ENCODE peak calls at places on chromosomes 11 and 22, in seven cellular contexts. H, V, K, D, Z, B and S are unnamed samples.
A peak's percentile ranks its signal among the peaks of the same experiment; 100 is the strongest.

GRCh38 chr22:47625013-47625385 is 862.5 kb downstream of the TBC1D22A start:
- DNase-seq in H (no peak), V (no peak), K (no peak), D (no peak), Z (no peak), B (no peak), S (peak; percentile 36)

GRCh38 chr11:79025097-79025496 is 415.7 kb downstream of the TENM4 start:
- DNase-seq in H (no peak), V (no peak), K (no peak), D (no peak), Z (no peak), B (no peak), S (no peak)

GRCh38 chr11:11179239-11179638 is 173.8 kb downstream of the CSNK2A3 start:
- DNase-seq in H (no peak), V (peak; percentile 22), K (peak; percentile 23), D (peak; percentile 77), Z (peak; percentile 53), B (no peak), S (no peak)

GRCh38 chr11:121321614-121322243 is 29.2 kb downstream of the SC5D start:
- DNase-seq in H (no peak), V (peak; percentile 79), K (peak; percentile 15), D (peak; percentile 39), Z (peak; percentile 20), B (no peak), S (no peak)

GRCh38 chr22:50600967-50601668 is 525 bp downstream of the MAPK8IP2 start:
- DNase-seq in H (no peak), V (no peak), K (no peak), D (no peak), Z (no peak), B (no peak), S (no peak)

GRCh38 chr11:17063171-17064002 is 14.1 kb downstream of the RPS13 start:
- DNase-seq in H (peak; percentile 70), V (peak; percentile 67), K (peak; percentile 57), D (peak; percentile 54), Z (peak; percentile 71), B (peak; percentile 79), S (no peak)

GRCh38 chr11:116696381-116696941 is 76.3 kb downstream of the BUD13 start:
- DNase-seq in H (no peak), V (peak; percentile 73), K (no peak), D (no peak), Z (peak; percentile 23), B (peak; percentile 9), S (peak; percentile 38)

GRCh38 chr11:32297629-32298028 is 137.7 kb downstream of the WT1 start:
- DNase-seq in H (no peak), V (no peak), K (peak; percentile 44), D (peak; percentile 79), Z (peak; percentile 80), B (no peak), S (no peak)

GRCh38 chr11:104700609-104701008 is 197.7 kb downstream of the CASP12 start:
- DNase-seq in H (no peak), V (no peak), K (no peak), D (peak; percentile 58), Z (peak; percentile 78), B (no peak), S (no peak)

GRCh38 chr11:71425409-71425808 is 22.8 kb downstream of the DHCR7 start:
- DNase-seq in H (no peak), V (peak; percentile 12), K (peak; percentile 16), D (no peak), Z (no peak), B (no peak), S (no peak)

GRCh38 chr11:132848336-132848735 is 684.0 kb downstream of the OPCML start:
- DNase-seq in H (no peak), V (no peak), K (no peak), D (no peak), Z (peak; percentile 67), B (no peak), S (no peak)

GRCh38 chr11:67372232-67372992 is 986 bp downstream of the CLCF1 start:
- DNase-seq in H (no peak), V (no peak), K (no peak), D (no peak), Z (no peak), B (no peak), S (no peak)

GRCh38 chr11:2933376-2934056 is 4.3 kb upstream of the PHLDA2 start:
- DNase-seq in H (peak; percentile 77), V (peak; percentile 81), K (peak; percentile 85), D (peak; percentile 82), Z (peak; percentile 70), B (peak; percentile 84), S (peak; percentile 90)

GRCh38 chr11:128814856-128815705 is 52.0 kb downstream of the KCNJ1 start:
- DNase-seq in H (no peak), V (peak; percentile 97), K (no peak), D (peak; percentile 72), Z (peak; percentile 93), B (no peak), S (no peak)

GRCh38 chr11:60377737-60378136 is 595 bp upstream of the MS4A7 start:
- DNase-seq in H (no peak), V (no peak), K (no peak), D (no peak), Z (no peak), B (no peak), S (no peak)

GRCh38 chr22:39946571-39947407 is 13.4 kb upstream of the TMA7B start:
- DNase-seq in H (no peak), V (peak; percentile 84), K (no peak), D (no peak), Z (no peak), B (no peak), S (no peak)

GRCh38 chr11:45209904-45210699 is 63.7 kb downstream of the PRDM11 start:
- DNase-seq in H (peak; percentile 62), V (peak; percentile 71), K (no peak), D (peak; percentile 84), Z (peak; percentile 95), B (peak; percentile 45), S (peak; percentile 91)

GRCh38 chr11:21323617-21324016 is 654.2 kb downstream of the NELL1 start:
- DNase-seq in H (no peak), V (peak; percentile 36), K (no peak), D (no peak), Z (no peak), B (no peak), S (no peak)

GRCh38 chr22:50306753-50307749 is at the start of gene PLXNB2:
- DNase-seq in H (peak; percentile 85), V (peak; percentile 88), K (peak; percentile 77), D (peak; percentile 87), Z (peak; percentile 91), B (peak; percentile 84), S (no peak)

GRCh38 chr11:45079943-45080719 is 66.3 kb upstream of the PRDM11 start:
- DNase-seq in H (peak; percentile 58), V (no peak), K (no peak), D (no peak), Z (no peak), B (peak; percentile 35), S (no peak)

GRCh38 chr11:61032824-61033223 is 61.3 kb downstream of the CD6 start:
- DNase-seq in H (no peak), V (no peak), K (no peak), D (no peak), Z (no peak), B (no peak), S (no peak)

GRCh38 chr11:17382046-17382728 is 6.3 kb downstream of the KCNJ11 start:
- DNase-seq in H (no peak), V (no peak), K (no peak), D (no peak), Z (no peak), B (no peak), S (peak; percentile 57)

GRCh38 chr22:21936151-21936778 is 16.4 kb downstream of the PPM1F start:
- DNase-seq in H (no peak), V (no peak), K (no peak), D (peak; percentile 14), Z (no peak), B (no peak), S (no peak)

GRCh38 chr11:67055812-67056211 is 835 bp upstream of the RHOD start:
- DNase-seq in H (no peak), V (no peak), K (no peak), D (no peak), Z (peak; percentile 33), B (peak; percentile 37), S (no peak)

GRCh38 chr22:45816771-45817170 is 145.1 kb downstream of the ATXN10 start:
- DNase-seq in H (no peak), V (no peak), K (no peak), D (no peak), Z (peak; percentile 16), B (no peak), S (no peak)

GRCh38 chr11:133181672-133182071 is 350.6 kb downstream of the OPCML start:
- DNase-seq in H (no peak), V (no peak), K (no peak), D (no peak), Z (no peak), B (no peak), S (no peak)

GRCh38 chr11:34825670-34826383 is 90.4 kb downstream of the APIP start:
- DNase-seq in H (no peak), V (no peak), K (no peak), D (no peak), Z (no peak), B (peak; percentile 67), S (no peak)
- H3K27ac ChIP-seq in H (no peak overlapping the region), V (no peak overlapping the region), K (peak overlapping the region; percentile 7), D (no peak overlapping the region), Z (no peak overlapping the region), B (peak overlapping the region; percentile 83), S (no peak overlapping the region)

DNA sequence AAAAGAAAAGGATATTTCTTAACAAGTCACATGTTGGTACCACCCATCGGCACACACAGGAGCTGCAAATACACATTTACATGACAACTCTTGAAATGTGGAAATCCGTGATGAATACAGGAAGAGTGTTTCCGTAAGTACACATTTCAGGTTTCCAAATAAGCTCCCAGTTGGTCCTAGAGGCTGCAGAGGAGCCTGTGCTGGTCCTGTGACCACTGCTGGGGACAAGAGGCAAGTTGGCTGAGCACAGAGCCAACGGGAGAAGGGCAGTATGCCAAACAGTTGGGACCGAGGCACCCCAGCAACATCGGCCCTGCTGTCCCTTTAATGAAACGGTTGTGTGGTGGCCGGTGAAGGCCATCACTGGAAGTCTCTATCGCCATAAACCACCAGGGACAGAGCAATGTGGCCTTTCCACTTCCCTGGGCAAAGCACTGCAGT is 38.5 kb upstream of the ARFGAP3 start:
- DNase-seq in H (no peak), V (no peak), K (no peak), D (no peak), Z (no peak), B (no peak), S (no peak)
- H3K27ac ChIP-seq in H (peak overlapping the region; percentile 22), V (no peak overlapping the region), K (no peak overlapping the region), D (no peak overlapping the region), Z (peak overlapping the region; percentile 28), B (peak overlapping the region; percentile 87), S (peak overlapping the region; percentile 63)

DNA sequence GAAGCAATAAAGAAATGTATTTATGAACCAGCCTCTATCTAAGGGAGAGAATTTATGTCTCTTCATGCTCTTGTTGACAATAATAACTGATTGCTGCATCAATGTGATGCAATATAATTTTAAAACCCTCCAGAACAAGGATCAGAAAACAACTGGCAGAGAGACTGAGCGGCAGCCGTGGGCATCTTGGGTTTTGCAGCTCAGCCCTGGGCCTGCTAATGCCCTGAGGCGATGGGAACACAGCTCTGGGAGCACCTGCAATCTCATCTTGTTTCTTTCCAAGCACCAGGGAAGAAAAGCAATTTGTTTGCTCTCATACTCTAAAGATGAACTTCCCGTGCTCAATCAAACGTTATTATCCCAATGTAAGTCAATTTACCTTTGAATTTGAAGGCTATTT is 245.7 kb downstream of the ST3GAL4 start:
- DNase-seq in H (no peak), V (no peak), K (no peak), D (no peak), Z (no peak), B (no peak), S (no peak)
- H3K27ac ChIP-seq in H (no peak overlapping the region), V (no peak overlapping the region), K (no peak overlapping the region), D (no peak overlapping the region), Z (no peak overlapping the region), B (no peak overlapping the region), S (no peak overlapping the region)

GRCh38 chr11:126105022-126105747 is 42.5 kb upstream of the CDON start:
- DNase-seq in H (no peak), V (no peak), K (no peak), D (no peak), Z (no peak), B (no peak), S (no peak)
- H3K27ac ChIP-seq in H (no peak overlapping the region), V (no peak overlapping the region), K (no peak overlapping the region), D (no peak overlapping the region), Z (no peak overlapping the region), B (no peak overlapping the region), S (no peak overlapping the region)